ENCODE peak calls at places on chromosomes 7 and 10, in nine cellular contexts. H is heart left ventricle, J is MM.1S, X is AG20443, S is left lobe of liver, N is Caco-2, G is progenitor cell of endocrine pancreas, Y is RPMI7951, W is cardiac muscle cell. Q is an unnamed sample.

GRCh38 chr10:33556581-33556980 is 222.1 kb upstream of the NRP1 start:
- DNase-seq in W (no peak), X (no peak), J (no peak), G (no peak), H (no peak), S (no peak), N (no peak), Y (no peak), Q (no peak)

GRCh38 chr10:85850736-85851135 is 515.9 kb downstream of the GRID1 start:
- DNase-seq in J (no peak), H (no peak), X (peak), W (no peak), Y (no peak), G (no peak), S (no peak), N (no peak), Q (no peak)

GRCh38 chr10:615583-616152 is 73.8 kb downstream of the DIP2C start:
- DNase-seq in G (no peak), H (no peak), N (no peak), J (no peak), Y (peak), W (peak), X (peak), S (no peak), Q (no peak)

GRCh38 chr10:68332259-68333057 is at the start of gene PBLD:
- DNase-seq in G (peak), S (peak), X (peak), N (peak), Y (peak), H (peak), W (peak), J (peak), Q (peak)

GRCh38 chr7:128025380-128025779 is 5.9 kb downstream of the LRRC4 start:
- DNase-seq in Y (no peak), W (no peak), G (no peak), X (no peak), N (no peak), H (no peak), J (no peak), S (no peak), Q (no peak)

GRCh38 chr7:120131096-120131839 is 141.7 kb upstream of the KCND2 start:
- DNase-seq in W (no peak), S (no peak), H (no peak), G (no peak), N (no peak), X (no peak), Y (no peak), J (no peak), Q (no peak)

GRCh38 chr7:68787586-68787985 is 810.7 kb upstream of the AUTS2 start:
- DNase-seq in X (no peak), S (peak), N (no peak), J (no peak), H (no peak), W (no peak), Y (no peak), G (no peak), Q (no peak)

GRCh38 chr7:28942158-28942557 is 16.0 kb downstream of the TRIL start:
- DNase-seq in H (no peak), W (no peak), S (no peak), Y (no peak), J (no peak), X (no peak), N (no peak), G (no peak), Q (no peak)

GRCh38 chr10:63798599-63799498 is 277.6 kb downstream of the REEP3 start:
- DNase-seq in S (no peak), X (peak), W (peak), Y (peak), J (no peak), N (no peak), H (peak), G (no peak), Q (peak)

GRCh38 chr7:76294344-76295024 is 8.0 kb upstream of the HSPB1 start:
- DNase-seq in H (peak), J (peak), X (peak), S (peak), N (no peak), Y (peak), W (peak), G (no peak), Q (no peak)

GRCh38 chr7:138979988-138980574 is 1.1 kb downstream of the KIAA1549 start:
- DNase-seq in G (no peak), Y (no peak), J (no peak), W (peak), X (no peak), H (no peak), S (no peak), N (no peak), Q (no peak)

GRCh38 chr7:7568553-7568952 is 1.9 kb downstream of the MIOS start:
- DNase-seq in X (no peak), N (no peak), J (no peak), H (no peak), W (no peak), Y (no peak), G (no peak), S (no peak), Q (no peak)

GRCh38 chr10:17206210-17206709 is 4.8 kb upstream of the TRDMT1 start:
- DNase-seq in G (no peak), Y (peak), N (no peak), X (peak), W (peak), J (no peak), S (no peak), H (no peak), Q (peak)

GRCh38 chr10:50550291-50550839 is 73.4 kb downstream of the SGMS1 start:
- DNase-seq in H (peak), J (no peak), W (peak), N (no peak), Y (no peak), X (no peak), S (no peak), G (no peak), Q (no peak)

GRCh38 chr7:18846765-18847215 is 270.6 kb downstream of the TWIST1 start:
- DNase-seq in N (no peak), W (no peak), Y (peak), S (no peak), H (no peak), G (no peak), X (peak), J (no peak), Q (no peak)

GRCh38 chr10:126334272-126334671 is 54.0 kb downstream of the ADAM12 start:
- DNase-seq in W (no peak), G (no peak), H (no peak), S (no peak), Y (no peak), X (no peak), N (no peak), J (no peak), Q (no peak)

GRCh38 chr10:108544500-108545120 is 1378.7 kb downstream of the XPNPEP1 start:
- DNase-seq in X (peak), S (peak), G (peak), N (peak), H (peak), J (peak), W (peak), Y (peak), Q (peak)

GRCh38 chr10:103661951-103662405 is 168.5 kb downstream of the NEURL1 start:
- DNase-seq in S (no peak), X (no peak), Y (no peak), W (no peak), N (no peak), J (no peak), H (no peak), G (no peak), Q (no peak)

GRCh38 chr10:66190413-66190812 is 735.4 kb upstream of the LRRTM3 start:
- DNase-seq in W (no peak), J (no peak), G (no peak), H (no peak), N (no peak), X (no peak), S (no peak), Y (no peak), Q (no peak)

GRCh38 chr10:17237163-17237562 is 9.1 kb downstream of the VIM start:
- DNase-seq in Y (no peak), H (no peak), G (no peak), N (no peak), S (no peak), J (no peak), W (no peak), X (no peak), Q (no peak)

GRCh38 chr7:17682586-17682985 is 257.7 kb downstream of the SNX13 start:
- DNase-seq in S (no peak), G (no peak), Y (no peak), W (peak), J (no peak), H (no peak), X (no peak), N (no peak), Q (no peak)

GRCh38 chr10:93357680-93358079 is 124.5 kb downstream of the MYOF start:
- DNase-seq in S (no peak), H (no peak), G (no peak), Y (peak), W (peak), N (peak), J (peak), X (peak), Q (peak)

GRCh38 chr10:124008187-124008970 is 85.0 kb downstream of the CHST15 start:
- DNase-seq in G (no peak), H (no peak), J (no peak), S (peak), W (no peak), X (no peak), Y (no peak), N (no peak), Q (no peak)

GRCh38 chr10:44233561-44234470 is 151.1 kb downstream of the CXCL12 start:
- DNase-seq in J (no peak), W (peak), X (no peak), H (peak), Y (peak), N (peak), G (peak), S (no peak), Q (no peak)

GRCh38 chr7:94355389-94355788 is 39.3 kb upstream of the COL1A2 start:
- DNase-seq in J (no peak), S (no peak), Y (no peak), X (peak), N (no peak), G (no peak), H (no peak), W (peak), Q (no peak)

GRCh38 chr7:128148676-128149075 is 92.4 kb upstream of the LEP start:
- DNase-seq in J (no peak), G (no peak), S (no peak), H (no peak), W (peak), X (no peak), N (no peak), Y (no peak), Q (no peak)

GRCh38 chr10:83908506-83908905 is 230.8 kb upstream of the GHITM start:
- DNase-seq in J (peak), N (no peak), Y (no peak), W (no peak), X (no peak), H (no peak), S (no peak), G (no peak), Q (no peak)

GRCh38 chr10:3622845-3623621 is 162.0 kb downstream of the KLF6 start:
- DNase-seq in S (no peak), W (peak), N (no peak), Y (peak), J (peak), G (no peak), X (no peak), H (no peak), Q (peak)

GRCh38 chr10:91296471-91296870 is 76.0 kb downstream of the PCGF5 start:
- DNase-seq in J (peak), X (no peak), H (no peak), N (no peak), W (peak), G (no peak), S (no peak), Y (peak), Q (no peak)

GRCh38 chr10:50993817-50994251 is 80.5 kb upstream of the PRKG1 start:
- DNase-seq in X (peak), H (no peak), W (peak), S (no peak), G (no peak), J (no peak), Y (no peak), N (no peak), Q (no peak)

GRCh38 chr10:69864321-69864720 is 62.6 kb downstream of the COL13A1 start:
- DNase-seq in N (no peak), Y (peak), H (no peak), J (no peak), S (no peak), G (no peak), W (peak), X (peak), Q (no peak)

GRCh38 chr7:95430864-95431263 is 4.0 kb downstream of the PON2 start:
- DNase-seq in S (no peak), G (no peak), N (peak), H (no peak), J (no peak), X (no peak), W (peak), Y (no peak), Q (no peak)

GRCh38 chr10:34593955-34594354 is 221.1 kb downstream of the PARD3 start:
- DNase-seq in J (no peak), G (no peak), H (no peak), S (no peak), Y (no peak), W (no peak), X (no peak), N (no peak), Q (no peak)

GRCh38 chr10:117762126-117762818 is 219.7 kb downstream of the EMX2 start:
- DNase-seq in J (no peak), N (no peak), X (no peak), Y (no peak), S (no peak), H (no peak), W (no peak), G (no peak), Q (no peak)

GRCh38 chr10:110535958-110536891 is 31.3 kb upstream of the SMC3 start:
- DNase-seq in N (peak), H (peak), J (peak), Y (peak), G (no peak), S (no peak), X (peak), W (peak), Q (peak)

GRCh38 chr10:58516118-58516517 is 3.4 kb downstream of the BICC1 start:
- DNase-seq in N (no peak), J (no peak), Y (no peak), W (peak), H (no peak), G (no peak), S (no peak), X (no peak), Q (no peak)

Q was measured in activated naive CD4-positive, alpha-beta T cell treated with anti-CD3 and anti-CD28 coated beads for 36 hours.